ENCODE peak calls at places on chromosomes 7 and 10, in six cellular contexts. One of them, this sample, is unnamed.

GRCh38 chr7:116399808-116400207 is 99.7 kb upstream of the CAV2 start:
- DNase-seq in GM12891: no peak
- DNase-seq in HepG2: no peak
- DNase-seq in GM12878: no peak
- DNase-seq in H1: no peak
- DNase-seq in K562: no peak
- DNase-seq in this sample: no peak

GRCh38 chr7:42611529-42611928 is 300.3 kb downstream of the C7orf25 start:
- DNase-seq in GM12891: no peak
- DNase-seq in HepG2: no peak
- DNase-seq in GM12878: no peak
- DNase-seq in H1: no peak
- DNase-seq in K562: no peak
- DNase-seq in this sample: no peak

GRCh38 chr7:102042016-102042656 is 224.7 kb downstream of the CUX1 start:
- DNase-seq in GM12891: no peak
- DNase-seq in HepG2: peak
- DNase-seq in GM12878: no peak
- DNase-seq in H1: no peak
- DNase-seq in K562: no peak
- DNase-seq in this sample: no peak

GRCh38 chr10:27564880-27565279 is 60.8 kb downstream of the RAB18 start:
- DNase-seq in GM12891: no peak
- DNase-seq in HepG2: no peak
- DNase-seq in GM12878: no peak
- DNase-seq in H1: no peak
- DNase-seq in K562: no peak
- DNase-seq in this sample: no peak

GRCh38 chr10:86592413-86592812 is 61.9 kb upstream of the OPN4 start:
- DNase-seq in GM12891: no peak
- DNase-seq in HepG2: peak
- DNase-seq in GM12878: no peak
- DNase-seq in H1: no peak
- DNase-seq in K562: no peak
- DNase-seq in this sample: no peak

GRCh38 chr10:133032976-133033741 is 54.6 kb upstream of the ADGRA1 start:
- DNase-seq in GM12891: no peak
- DNase-seq in HepG2: no peak
- DNase-seq in GM12878: no peak
- DNase-seq in H1: no peak
- DNase-seq in K562: no peak
- DNase-seq in this sample: no peak

GRCh38 chr10:2928219-2928840 is 139.0 kb upstream of the PFKP start:
- DNase-seq in GM12891: peak
- DNase-seq in HepG2: peak
- DNase-seq in GM12878: peak
- DNase-seq in H1: peak
- DNase-seq in K562: peak
- DNase-seq in this sample: peak

GRCh38 chr7:76054129-76055120 is 6.5 kb downstream of the MDH2 start:
- DNase-seq in GM12891: no peak
- DNase-seq in HepG2: no peak
- DNase-seq in GM12878: no peak
- DNase-seq in H1: no peak
- DNase-seq in K562: no peak
- DNase-seq in this sample: no peak

GRCh38 chr10:30840386-30841074 is 191.1 kb downstream of the ZNF438 start:
- DNase-seq in GM12891: no peak
- DNase-seq in HepG2: no peak
- DNase-seq in GM12878: no peak
- DNase-seq in H1: no peak
- DNase-seq in K562: no peak
- DNase-seq in this sample: no peak

GRCh38 chr7:27078616-27079233 is 17.1 kb downstream of the HOXA1 start:
- DNase-seq in GM12891: no peak
- DNase-seq in HepG2: no peak
- DNase-seq in GM12878: no peak
- DNase-seq in H1: no peak
- DNase-seq in K562: no peak
- DNase-seq in this sample: no peak

GRCh38 chr7:86942995-86943394 is 116.5 kb downstream of the ELAPOR2 start:
- DNase-seq in GM12891: no peak
- DNase-seq in HepG2: no peak
- DNase-seq in GM12878: no peak
- DNase-seq in H1: no peak
- DNase-seq in K562: peak
- DNase-seq in this sample: no peak

GRCh38 chr7:2645274-2645868 is 13.6 kb downstream of the TTYH3 start:
- DNase-seq in GM12891: peak
- DNase-seq in HepG2: no peak
- DNase-seq in GM12878: no peak
- DNase-seq in H1: no peak
- DNase-seq in K562: no peak
- DNase-seq in this sample: peak

GRCh38 chr7:150631084-150631824 is 931 bp downstream of the GIMAP6 start:
- DNase-seq in GM12891: no peak
- DNase-seq in HepG2: no peak
- DNase-seq in GM12878: peak
- DNase-seq in H1: no peak
- DNase-seq in K562: no peak
- DNase-seq in this sample: no peak

GRCh38 chr10:35194906-35195305 is 68.3 kb downstream of the CREM start:
- DNase-seq in GM12891: no peak
- DNase-seq in HepG2: no peak
- DNase-seq in GM12878: no peak
- DNase-seq in H1: no peak
- DNase-seq in K562: peak
- DNase-seq in this sample: no peak

GRCh38 chr10:17548786-17549185 is 68.4 kb downstream of the HACD1 start:
- DNase-seq in GM12891: no peak
- DNase-seq in HepG2: no peak
- DNase-seq in GM12878: no peak
- DNase-seq in H1: no peak
- DNase-seq in K562: no peak
- DNase-seq in this sample: no peak

GRCh38 chr7:7654964-7655363 is 14.4 kb downstream of the UMAD1 start:
- DNase-seq in GM12891: no peak
- DNase-seq in HepG2: no peak
- DNase-seq in GM12878: no peak
- DNase-seq in H1: no peak
- DNase-seq in K562: no peak
- DNase-seq in this sample: no peak

GRCh38 chr7:31873816-31874597 is 187.0 kb downstream of the PPP1R17 start:
- DNase-seq in GM12891: no peak
- DNase-seq in HepG2: no peak
- DNase-seq in GM12878: peak
- DNase-seq in H1: no peak
- DNase-seq in K562: no peak
- DNase-seq in this sample: no peak

GRCh38 chr7:84078415-84078814 is 116.2 kb downstream of the SEMA3A start:
- DNase-seq in GM12891: no peak
- DNase-seq in HepG2: no peak
- DNase-seq in GM12878: no peak
- DNase-seq in H1: no peak
- DNase-seq in K562: no peak
- DNase-seq in this sample: no peak

GRCh38 chr10:23479798-23480473 is 41.1 kb downstream of the OTUD1 start:
- DNase-seq in GM12891: no peak
- DNase-seq in HepG2: no peak
- DNase-seq in GM12878: no peak
- DNase-seq in H1: no peak
- DNase-seq in K562: no peak
- DNase-seq in this sample: no peak

GRCh38 chr10:11173062-11173461 is 155.4 kb downstream of the CELF2 start:
- DNase-seq in GM12891: no peak
- DNase-seq in HepG2: no peak
- DNase-seq in GM12878: no peak
- DNase-seq in H1: no peak
- DNase-seq in K562: no peak
- DNase-seq in this sample: no peak

GRCh38 chr7:40507166-40507565 is 372.4 kb downstream of the SUGCT start:
- DNase-seq in GM12891: no peak
- DNase-seq in HepG2: peak
- DNase-seq in GM12878: no peak
- DNase-seq in H1: no peak
- DNase-seq in K562: peak
- DNase-seq in this sample: no peak

GRCh38 chr10:7322623-7323022 is 88.2 kb downstream of the SFMBT2 start:
- DNase-seq in GM12891: no peak
- DNase-seq in HepG2: no peak
- DNase-seq in GM12878: no peak
- DNase-seq in H1: no peak
- DNase-seq in K562: no peak
- DNase-seq in this sample: no peak

GRCh38 chr7:55794527-55794926 is 68.0 kb downstream of the SEPTIN14 start:
- DNase-seq in GM12891: no peak
- DNase-seq in HepG2: no peak
- DNase-seq in GM12878: no peak
- DNase-seq in H1: no peak
- DNase-seq in K562: no peak
- DNase-seq in this sample: no peak

GRCh38 chr7:78139335-78139734 is 340.8 kb downstream of the PHTF2 start:
- DNase-seq in GM12891: no peak
- DNase-seq in HepG2: no peak
- DNase-seq in GM12878: no peak
- DNase-seq in H1: no peak
- DNase-seq in K562: no peak
- DNase-seq in this sample: no peak

GRCh38 chr7:88401009-88401623 is 94.4 kb upstream of the STEAP4 start:
- DNase-seq in GM12891: no peak
- DNase-seq in HepG2: peak
- DNase-seq in GM12878: no peak
- DNase-seq in H1: no peak
- DNase-seq in K562: peak
- DNase-seq in this sample: no peak

GRCh38 chr10:28677889-28678686 is 767 bp downstream of the BAMBI start:
- DNase-seq in GM12891: no peak
- DNase-seq in HepG2: no peak
- DNase-seq in GM12878: no peak
- DNase-seq in H1: peak
- DNase-seq in K562: peak
- DNase-seq in this sample: no peak

GRCh38 chr7:30165590-30165989 is 30.8 kb downstream of the MTURN start:
- DNase-seq in GM12891: no peak
- DNase-seq in HepG2: no peak
- DNase-seq in GM12878: no peak
- DNase-seq in H1: no peak
- DNase-seq in K562: no peak
- DNase-seq in this sample: no peak

GRCh38 chr10:24453404-24453830 is 244.5 kb downstream of the KIAA1217 start:
- DNase-seq in GM12891: no peak
- DNase-seq in HepG2: no peak
- DNase-seq in GM12878: no peak
- DNase-seq in H1: no peak
- DNase-seq in K562: no peak
- DNase-seq in this sample: no peak

GRCh38 chr7:157139142-157140117 is 704 bp downstream of the UBE3C start:
- DNase-seq in GM12891: no peak
- DNase-seq in HepG2: no peak
- DNase-seq in GM12878: no peak
- DNase-seq in H1: no peak
- DNase-seq in K562: peak
- DNase-seq in this sample: peak
- TF ChIP-seq POLR2A in GM12891: no peak
- TF ChIP-seq POLR2A in HepG2: no peak
- TF ChIP-seq POLR2A in GM12878: peak
- TF ChIP-seq POLR2A in H1: no peak
- TF ChIP-seq POLR2A in K562: no peak
- TF ChIP-seq POLR2A in this sample: no peak

GRCh38 chr10:683448-684071 is 5.9 kb downstream of the DIP2C start:
- DNase-seq in GM12891: no peak
- DNase-seq in HepG2: no peak
- DNase-seq in GM12878: no peak
- DNase-seq in H1: no peak
- DNase-seq in K562: peak
- DNase-seq in this sample: no peak
- TF ChIP-seq POLR2AphosphoS5 in GM12891: no peak
- TF ChIP-seq POLR2AphosphoS5 in HepG2: no peak
- TF ChIP-seq POLR2AphosphoS5 in GM12878: no peak
- TF ChIP-seq POLR2AphosphoS5 in H1: no peak
- TF ChIP-seq POLR2AphosphoS5 in K562: no peak
- TF ChIP-seq POLR2AphosphoS5 in this sample: no peak

DNA sequence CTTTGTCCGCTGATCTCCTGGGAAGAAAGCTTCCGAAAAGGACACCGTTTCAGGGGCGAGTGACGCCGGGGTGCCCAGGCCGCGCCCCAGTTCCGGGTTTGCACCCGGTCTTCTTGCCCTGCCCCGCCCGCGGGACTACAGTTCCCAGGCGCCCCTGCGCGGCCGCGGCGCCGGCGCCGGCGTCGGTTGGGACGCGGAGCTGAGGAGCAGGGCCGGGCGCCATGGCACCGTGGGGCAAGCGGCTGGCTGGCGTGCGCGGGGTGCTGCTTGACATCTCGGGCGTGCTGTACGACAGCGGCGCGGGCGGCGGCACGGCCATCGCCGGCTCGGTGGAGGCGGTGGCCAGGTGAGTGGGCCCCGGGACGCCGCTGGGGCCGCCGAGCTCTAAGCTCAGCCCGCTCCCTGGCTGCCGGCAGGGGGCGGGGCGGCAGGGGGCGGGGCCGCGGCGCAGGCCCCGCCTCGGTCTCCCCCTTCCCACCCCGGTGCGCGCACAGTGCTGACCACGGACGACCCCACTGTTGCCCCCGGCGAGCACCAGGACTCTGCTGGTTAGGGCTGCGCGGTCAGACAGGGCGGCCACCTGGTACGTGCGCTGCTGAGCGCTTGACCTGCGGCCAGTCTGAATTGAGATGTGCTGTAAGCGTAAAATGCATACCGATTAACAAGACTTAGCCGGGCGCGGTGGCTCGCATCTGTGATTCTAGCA is at the start of gene LHPP:
- DNase-seq in GM12891: peak
- DNase-seq in HepG2: peak
- DNase-seq in GM12878: peak
- DNase-seq in H1: peak
- DNase-seq in K562: peak
- DNase-seq in this sample: peak
- TF ChIP-seq TAF1 in GM12891: no peak
- TF ChIP-seq TAF1 in HepG2: peak
- TF ChIP-seq TAF1 in GM12878: no peak
- TF ChIP-seq TAF1 in H1: no peak
- TF ChIP-seq TAF1 in K562: no peak
- TF ChIP-seq TAF1 in this sample: no peak

DNA sequence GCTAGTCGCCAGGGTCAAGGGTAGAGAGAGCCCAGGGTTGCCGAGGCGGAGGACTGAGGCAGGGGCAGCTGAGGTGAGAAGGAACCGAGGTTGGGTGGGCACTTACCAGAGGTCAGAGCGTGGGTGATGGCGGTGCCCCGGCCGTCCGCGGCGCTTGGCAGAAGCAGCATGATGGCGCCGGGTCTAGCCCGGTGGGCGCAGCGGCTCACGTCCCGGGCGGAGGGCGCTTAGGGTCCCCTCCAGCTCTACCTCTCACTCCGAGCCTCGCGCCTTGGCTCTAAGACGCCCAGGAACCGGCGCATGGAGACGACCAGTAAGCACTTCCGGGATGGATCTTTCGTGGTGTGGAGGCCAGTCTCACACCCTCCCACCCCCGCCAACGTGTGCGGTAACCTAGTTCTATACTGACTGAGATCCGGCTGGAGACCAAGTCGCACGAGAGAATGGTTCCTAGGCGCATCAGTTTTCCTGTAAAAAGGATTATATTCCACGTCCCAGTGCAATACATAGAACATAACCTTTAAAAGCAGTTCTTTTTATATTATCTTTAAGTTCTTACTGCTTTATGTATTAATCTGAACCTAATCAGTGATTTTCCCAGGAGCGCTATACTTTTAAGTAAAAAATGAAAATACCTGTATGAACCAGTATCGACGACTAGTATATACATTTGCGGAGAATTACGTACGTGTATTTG is at the start of gene DNAJC2:
- DNase-seq in GM12891: peak
- DNase-seq in HepG2: peak
- DNase-seq in GM12878: peak
- DNase-seq in H1: peak
- DNase-seq in K562: peak
- DNase-seq in this sample: peak
- TF ChIP-seq POLR2A in GM12891: peak
- TF ChIP-seq POLR2A in HepG2: peak
- TF ChIP-seq POLR2A in GM12878: peak
- TF ChIP-seq POLR2A in H1: peak
- TF ChIP-seq POLR2A in K562: peak
- TF ChIP-seq POLR2A in this sample: peak